ENCODE peak calls at places on chromosomes 12 and 14, in eight cellular contexts. C is CD8-positive, alpha-beta T cell; F is fibroblast of mammary gland; L is choroid plexus epithelial cell; M is AG04450; Y is CD14-positive monocyte; A is fibroblast of pulmonary artery; U is type B pancreatic cell. Z is an unnamed sample.

GRCh38 chr14:54498095-54498531 is 9.3 kb upstream of the GMFB start:
- DNase-seq in C (no peak), F (no peak), L (no peak), M (no peak), Y (no peak), A (no peak), U (no peak), Z (no peak)

GRCh38 chr14:81537193-81537592 is 3.5 kb upstream of the SEL1L start:
- DNase-seq in C (no peak), F (no peak), L (no peak), M (no peak), Y (no peak), A (no peak), U (no peak), Z (no peak)

GRCh38 chr14:25090281-25090680 is 40.3 kb upstream of the STXBP6 start:
- DNase-seq in C (no peak), F (no peak), L (no peak), M (no peak), Y (no peak), A (no peak), U (no peak), Z (no peak)

GRCh38 chr12:121808623-121809022 is 4.8 kb downstream of the SETD1B start:
- DNase-seq in C (no peak), F (no peak), L (no peak), M (no peak), Y (no peak), A (no peak), U (no peak), Z (no peak)

GRCh38 chr12:21151184-21151583 is 20.2 kb downstream of the SLCO1B1 start:
- DNase-seq in C (no peak), F (no peak), L (no peak), M (no peak), Y (no peak), A (no peak), U (no peak), Z (no peak)

GRCh38 chr14:24806061-24806678 is 172.2 kb upstream of the GZMB start:
- DNase-seq in C (no peak), F (peak), L (peak), M (peak), Y (no peak), A (peak), U (no peak), Z (no peak)

GRCh38 chr12:48004941-48005749 is 869 bp upstream of the COL2A1 start:
- DNase-seq in C (no peak), F (no peak), L (no peak), M (no peak), Y (peak), A (no peak), U (no peak), Z (no peak)

GRCh38 chr12:65464930-65465329 is 186.4 kb downstream of the MSRB3 start:
- DNase-seq in C (no peak), F (peak), L (peak), M (peak), Y (no peak), A (peak), U (no peak), Z (peak)

GRCh38 chr12:120928864-120929652 is 24.9 kb upstream of the SPPL3 start:
- DNase-seq in C (no peak), F (no peak), L (no peak), M (no peak), Y (no peak), A (no peak), U (no peak), Z (no peak)

GRCh38 chr12:52296572-52297215 is 5.4 kb upstream of the KRT81 start:
- DNase-seq in C (no peak), F (no peak), L (no peak), M (no peak), Y (peak), A (no peak), U (no peak), Z (no peak)

GRCh38 chr12:23621910-23622309 is 327.6 kb downstream of the SOX5 start:
- DNase-seq in C (no peak), F (no peak), L (no peak), M (no peak), Y (no peak), A (no peak), U (no peak), Z (no peak)

GRCh38 chr14:97077253-97077653 is 280.1 kb downstream of the VRK1 start:
- DNase-seq in C (no peak), F (peak), L (peak), M (no peak), Y (peak), A (peak), U (no peak), Z (peak)

GRCh38 chr12:109728921-109729836 is 15.6 kb downstream of the FAM222A start:
- DNase-seq in C (peak), F (no peak), L (no peak), M (no peak), Y (peak), A (no peak), U (no peak), Z (no peak)

GRCh38 chr12:109310247-109311125 is 1.4 kb upstream of the FOXN4 start:
- DNase-seq in C (no peak), F (no peak), L (no peak), M (no peak), Y (no peak), A (no peak), U (no peak), Z (no peak)

GRCh38 chr12:43015090-43015737 is 425.7 kb upstream of the PRICKLE1 start:
- DNase-seq in C (no peak), F (no peak), L (no peak), M (no peak), Y (no peak), A (no peak), U (no peak), Z (no peak)

GRCh38 chr12:58803893-58804292 is 116.4 kb downstream of the LRIG3 start:
- DNase-seq in C (no peak), F (peak), L (peak), M (peak), Y (no peak), A (peak), U (no peak), Z (peak)

GRCh38 chr12:103751171-103751570 is 89.9 kb downstream of the NT5DC3 start:
- DNase-seq in C (no peak), F (no peak), L (no peak), M (no peak), Y (no peak), A (no peak), U (no peak), Z (no peak)

GRCh38 chr12:65463082-65463481 is 184.6 kb downstream of the MSRB3 start:
- DNase-seq in C (no peak), F (no peak), L (no peak), M (no peak), Y (no peak), A (no peak), U (no peak), Z (no peak)

GRCh38 chr12:69993433-69993832 is 168.4 kb downstream of the MYRFL start:
- DNase-seq in C (no peak), F (no peak), L (no peak), M (no peak), Y (no peak), A (no peak), U (no peak), Z (no peak)

GRCh38 chr12:57092876-57093411 is 4.0 kb downstream of the NAB2 start:
- DNase-seq in C (no peak), F (no peak), L (no peak), M (no peak), Y (no peak), A (no peak), U (no peak), Z (no peak)

GRCh38 chr14:100421756-100422470 is 98.8 kb downstream of the SLC25A47 start:
- DNase-seq in C (no peak), F (no peak), L (no peak), M (no peak), Y (no peak), A (no peak), U (no peak), Z (no peak)

GRCh38 chr12:23039834-23040233 is 414.9 kb downstream of the ETNK1 start:
- DNase-seq in C (no peak), F (peak), L (no peak), M (peak), Y (no peak), A (no peak), U (no peak), Z (no peak)

GRCh38 chr12:11703378-11703777 is 53.9 kb downstream of the ETV6 start:
- DNase-seq in C (no peak), F (no peak), L (no peak), M (no peak), Y (no peak), A (no peak), U (no peak), Z (no peak)

GRCh38 chr12:95624544-95624943 is 73.3 kb upstream of the USP44 start:
- DNase-seq in C (no peak), F (no peak), L (peak), M (no peak), Y (no peak), A (peak), U (no peak), Z (no peak)

GRCh38 chr14:60965402-60965801 is 15.5 kb downstream of the TRMT5 start:
- DNase-seq in C (no peak), F (peak), L (peak), M (peak), Y (no peak), A (peak), U (no peak), Z (peak)

GRCh38 chr12:119148049-119148448 is 30.7 kb upstream of the HSPB8 start:
- DNase-seq in C (no peak), F (no peak), L (no peak), M (no peak), Y (no peak), A (no peak), U (no peak), Z (no peak)

GRCh38 chr12:68319988-68320623 is 12.1 kb downstream of the MDM1 start:
- DNase-seq in C (no peak), F (peak), L (peak), M (peak), Y (no peak), A (peak), U (no peak), Z (no peak)

GRCh38 chr14:100424504-100425453 is 101.6 kb downstream of the SLC25A47 start:
- DNase-seq in C (no peak), F (no peak), L (no peak), M (no peak), Y (peak), A (no peak), U (no peak), Z (peak)

GRCh38 chr14:99188721-99189120 is 83.3 kb downstream of the BCL11B start:
- DNase-seq in C (peak), F (no peak), L (no peak), M (no peak), Y (no peak), A (no peak), U (no peak), Z (no peak)

GRCh38 chr14:89955022-89955414 is 488 bp upstream of the EFCAB11 start:
- DNase-seq in C (peak), F (no peak), L (no peak), M (no peak), Y (no peak), A (no peak), U (no peak), Z (no peak)

GRCh38 chr14:89953602-89954001 is 928 bp downstream of the EFCAB11 start:
- DNase-seq in C (no peak), F (no peak), L (no peak), M (no peak), Y (no peak), A (no peak), U (no peak), Z (no peak)

GRCh38 chr14:89954045-89955021 is at the start of gene EFCAB11:
- DNase-seq in C (peak), F (peak), L (peak), M (peak), Y (peak), A (peak), U (peak), Z (peak)

GRCh38 chr14:89956294-89957009 is 725 bp downstream of the TDP1 start:
- DNase-seq in C (peak), F (peak), L (peak), M (peak), Y (peak), A (peak), U (no peak), Z (peak)

GRCh38 chr14:89955418-89956293 is at the start of gene TDP1:
- DNase-seq in C (peak), F (peak), L (peak), M (peak), Y (peak), A (peak), U (peak), Z (peak)
- TF ChIP-seq CTCF in C (no peak), F (no peak), L (no peak), M (no peak), Y (no peak), A (no peak), U (no peak), Z (no peak)

GRCh38 chr14:36866867-36867266 is 205.2 kb downstream of the PAX9 start:
- DNase-seq in C (no peak), F (no peak), L (no peak), M (no peak), Y (no peak), A (no peak), U (no peak), Z (no peak)

GRCh38 chr14:36857842-36858445 is 196.3 kb downstream of the PAX9 start:
- DNase-seq in C (no peak), F (no peak), L (no peak), M (no peak), Y (no peak), A (no peak), U (no peak), Z (no peak)

GRCh38 chr14:36859119-36859518 is 197.5 kb downstream of the PAX9 start:
- DNase-seq in C (no peak), F (no peak), L (no peak), M (no peak), Y (no peak), A (no peak), U (no peak), Z (no peak)

GRCh38 chr14:36863271-36863670 is 201.6 kb downstream of the PAX9 start:
- DNase-seq in C (no peak), F (no peak), L (peak), M (no peak), Y (no peak), A (no peak), U (no peak), Z (no peak)
- TF ChIP-seq CTCF in C (no peak), F (peak), L (no peak), M (peak), Y (no peak), A (no peak), U (peak), Z (no peak)

DNA sequence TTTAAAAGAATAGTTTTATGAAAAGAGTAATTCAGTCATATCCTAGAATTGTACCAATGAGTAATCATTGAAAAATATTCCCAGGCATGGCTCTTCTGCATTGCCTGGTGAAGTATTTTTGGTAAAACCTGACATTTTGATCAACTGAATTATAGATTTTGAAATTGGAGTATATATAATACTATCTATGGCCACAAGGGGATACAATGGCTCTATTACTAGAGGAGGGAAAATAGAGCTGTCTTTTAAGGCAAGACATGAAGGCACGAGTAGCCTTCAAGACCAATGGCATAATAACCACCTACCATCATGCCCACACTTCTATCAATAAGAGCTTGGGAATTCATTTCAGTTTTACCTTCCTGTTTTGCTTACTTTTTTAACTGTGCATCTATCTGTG is 1241.4 kb upstream of the TMEM132C start:
- DNase-seq in C (no peak), F (peak), L (peak), M (no peak), Y (no peak), A (peak), U (no peak), Z (peak)
- TF ChIP-seq CTCF in C (no peak), F (peak), L (no peak), M (peak), Y (no peak), A (no peak), U (peak), Z (peak)

DNA sequence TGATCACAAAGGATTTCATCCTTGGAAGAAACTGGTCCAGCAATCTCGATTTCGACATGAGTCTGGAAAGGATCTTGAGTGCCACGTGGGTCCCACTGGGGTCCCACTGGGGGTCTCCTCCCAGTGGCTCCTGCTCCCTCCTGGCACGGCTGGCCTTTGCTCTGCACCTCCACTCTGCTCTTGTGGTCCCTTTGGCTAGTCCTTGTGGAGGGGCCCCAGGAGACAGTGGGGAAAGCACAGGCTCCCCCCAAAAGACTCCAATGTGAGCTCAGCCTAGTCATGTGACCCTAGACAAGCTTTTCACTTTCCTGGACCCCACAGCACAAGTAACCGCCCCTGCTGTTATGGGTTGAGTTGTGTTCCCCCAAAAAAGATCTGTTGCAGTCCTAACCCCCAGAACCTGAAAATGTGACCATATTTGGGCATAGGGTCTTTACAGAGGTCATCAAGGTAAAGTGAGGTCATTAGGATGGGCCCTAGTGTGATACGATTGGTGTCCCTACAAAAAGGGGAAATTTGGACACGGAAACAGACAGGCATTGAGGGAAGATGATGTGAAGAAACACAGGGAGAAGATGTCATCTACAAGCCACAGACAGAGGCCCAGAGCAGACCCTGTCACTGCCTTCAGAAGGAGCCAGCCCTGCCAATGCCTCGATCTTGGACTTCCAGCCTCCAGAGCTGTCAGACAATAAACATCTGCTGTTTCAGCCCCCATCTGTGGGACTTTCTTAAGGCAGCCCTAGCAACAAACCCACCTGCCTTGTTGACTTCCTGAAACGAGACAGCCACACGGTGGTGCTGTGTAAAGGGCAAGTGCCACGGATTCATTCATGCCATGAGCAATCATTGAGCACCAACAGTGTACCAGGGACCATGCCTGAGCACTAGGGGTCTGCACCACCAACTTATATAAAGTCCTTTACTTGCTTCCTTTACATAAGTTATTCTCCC is 23.8 kb upstream of the PPP2R5C start:
- DNase-seq in C (peak), F (no peak), L (no peak), M (no peak), Y (no peak), A (no peak), U (no peak), Z (no peak)
- TF ChIP-seq CTCF in C (peak), F (no peak), L (peak), M (no peak), Y (peak), A (no peak), U (no peak), Z (no peak)

Z was measured in MCF 10A.